ENCODE peak calls at places on chromosomes 2 and 18, in five cellular contexts. One of them, this sample, is unnamed.
A peak's percentile ranks its signal among the peaks of the same experiment; 100 is the strongest.

GRCh38 chr18:11901826-11902438 is 6.2 kb downstream of the MPPE1 start:
- DNase-seq in CD8-positive, alpha-beta T cell: no peak
- DNase-seq in RWPE2: no peak
- DNase-seq in right lobe of liver: no peak
- DNase-seq in GM12878: no peak
- DNase-seq in this sample: no peak

GRCh38 chr2:207136872-207137271 is 28.9 kb downstream of the KLF7 start:
- DNase-seq in CD8-positive, alpha-beta T cell: no peak
- DNase-seq in RWPE2: no peak
- DNase-seq in right lobe of liver: no peak
- DNase-seq in GM12878: no peak
- DNase-seq in this sample: no peak

GRCh38 chr2:45992021-45992745 is 305.0 kb upstream of the EPAS1 start:
- DNase-seq in CD8-positive, alpha-beta T cell: no peak
- DNase-seq in RWPE2: peak; percentile 78
- DNase-seq in right lobe of liver: peak; percentile 94
- DNase-seq in GM12878: no peak
- DNase-seq in this sample: peak; percentile 61

GRCh38 chr2:63192169-63192888 is 141.7 kb downstream of the OTX1 start:
- DNase-seq in CD8-positive, alpha-beta T cell: no peak
- DNase-seq in RWPE2: no peak
- DNase-seq in right lobe of liver: no peak
- DNase-seq in GM12878: no peak
- DNase-seq in this sample: no peak

GRCh38 chr2:181393472-181393871 is 63.7 kb upstream of the ITGA4 start:
- DNase-seq in CD8-positive, alpha-beta T cell: no peak
- DNase-seq in RWPE2: no peak
- DNase-seq in right lobe of liver: no peak
- DNase-seq in GM12878: no peak
- DNase-seq in this sample: no peak

GRCh38 chr2:109531896-109532727 is 81.7 kb downstream of the SEPTIN10 start:
- DNase-seq in CD8-positive, alpha-beta T cell: no peak
- DNase-seq in RWPE2: no peak
- DNase-seq in right lobe of liver: no peak
- DNase-seq in GM12878: no peak
- DNase-seq in this sample: no peak

GRCh38 chr2:83196225-83196624 is 1262.9 kb downstream of the SUCLG1 start:
- DNase-seq in CD8-positive, alpha-beta T cell: no peak
- DNase-seq in RWPE2: no peak
- DNase-seq in right lobe of liver: no peak
- DNase-seq in GM12878: no peak
- DNase-seq in this sample: no peak

GRCh38 chr2:215540646-215541045 is 104.8 kb upstream of the FN1 start:
- DNase-seq in CD8-positive, alpha-beta T cell: no peak
- DNase-seq in RWPE2: no peak
- DNase-seq in right lobe of liver: no peak
- DNase-seq in GM12878: no peak
- DNase-seq in this sample: no peak

GRCh38 chr2:151790689-151791088 is 37.5 kb downstream of the ARL5A start:
- DNase-seq in CD8-positive, alpha-beta T cell: no peak
- DNase-seq in RWPE2: no peak
- DNase-seq in right lobe of liver: no peak
- DNase-seq in GM12878: no peak
- DNase-seq in this sample: no peak
- H3K27me3 ChIP-seq in CD8-positive, alpha-beta T cell: no peaks in the 10 kb centered on the region
- H3K27me3 ChIP-seq in RWPE2: no peaks in the 10 kb centered on the region
- H3K27me3 ChIP-seq in right lobe of liver: no peaks in the 10 kb centered on the region
- H3K27me3 ChIP-seq in GM12878: no peaks in the 10 kb centered on the region
- H3K27me3 ChIP-seq in this sample: no peaks in the 10 kb centered on the region

DNA sequence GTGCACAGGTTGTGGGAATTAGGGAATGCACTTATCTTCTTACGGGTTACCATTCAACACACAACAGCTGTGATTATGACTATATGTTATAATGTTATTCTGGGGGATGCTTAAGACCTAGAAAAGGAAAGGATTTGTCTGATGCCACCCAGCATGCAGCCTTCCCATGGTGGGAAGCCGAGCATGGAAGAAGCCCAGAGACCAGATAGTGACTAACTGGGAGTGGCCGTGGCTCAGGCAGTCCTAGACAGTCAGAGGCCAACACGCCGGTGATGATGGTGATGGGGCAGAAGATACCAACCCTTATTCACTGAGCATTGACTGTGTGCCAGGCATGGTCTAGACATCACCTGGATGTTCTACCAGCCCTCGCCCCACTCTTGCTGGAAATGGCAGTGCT is 35.9 kb downstream of the CYRIA start:
- DNase-seq in CD8-positive, alpha-beta T cell: no peak
- DNase-seq in RWPE2: no peak
- DNase-seq in right lobe of liver: no peak
- DNase-seq in GM12878: no peak
- DNase-seq in this sample: no peak
- H3K4me1 ChIP-seq in CD8-positive, alpha-beta T cell: no peaks in the 10 kb centered on the region
- H3K4me1 ChIP-seq in RWPE2: no peaks in the 10 kb centered on the region
- H3K4me1 ChIP-seq in right lobe of liver: no peaks in the 10 kb centered on the region
- H3K4me1 ChIP-seq in GM12878: peaks cover 16% of the 10 kb centered on the region
- H3K4me1 ChIP-seq in this sample: peaks cover 21% of the 10 kb centered on the region

GRCh38 chr18:49668583-49669290 is 106.9 kb downstream of the LIPG start:
- DNase-seq in CD8-positive, alpha-beta T cell: no peak
- DNase-seq in RWPE2: no peak
- DNase-seq in right lobe of liver: no peak
- DNase-seq in GM12878: no peak
- DNase-seq in this sample: no peak

GRCh38 chr18:49667462-49667861 is 105.6 kb downstream of the LIPG start:
- DNase-seq in CD8-positive, alpha-beta T cell: no peak
- DNase-seq in RWPE2: no peak
- DNase-seq in right lobe of liver: no peak
- DNase-seq in GM12878: no peak
- DNase-seq in this sample: no peak

GRCh38 chr18:49666045-49666444 is 104.2 kb downstream of the LIPG start:
- DNase-seq in CD8-positive, alpha-beta T cell: no peak
- DNase-seq in RWPE2: no peak
- DNase-seq in right lobe of liver: no peak
- DNase-seq in GM12878: no peak
- DNase-seq in this sample: no peak

GRCh38 chr18:49672853-49673252 is 111.0 kb downstream of the LIPG start:
- DNase-seq in CD8-positive, alpha-beta T cell: no peak
- DNase-seq in RWPE2: no peak
- DNase-seq in right lobe of liver: no peak
- DNase-seq in GM12878: no peak
- DNase-seq in this sample: no peak

DNA sequence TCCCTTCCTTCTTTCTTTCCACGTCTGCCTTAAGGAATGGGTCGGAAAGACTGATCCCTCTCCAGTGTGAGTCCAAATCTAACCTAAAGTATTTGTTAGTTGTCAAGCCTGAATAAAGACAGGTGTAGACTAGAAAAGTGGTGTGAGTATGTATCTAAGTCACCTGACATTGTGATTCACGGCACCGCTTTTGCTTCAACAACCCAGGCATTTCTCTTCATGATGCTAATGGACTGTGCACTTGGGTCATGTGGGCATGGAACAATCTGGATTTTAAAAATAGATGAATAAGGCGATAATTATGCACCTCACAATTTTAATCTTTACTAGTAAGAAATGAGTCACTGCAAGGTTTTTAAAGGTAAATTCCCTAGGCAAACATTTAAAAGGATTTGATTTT is 107.5 kb downstream of the LIPG start:
- DNase-seq in CD8-positive, alpha-beta T cell: no peak
- DNase-seq in RWPE2: no peak
- DNase-seq in right lobe of liver: no peak
- DNase-seq in GM12878: no peak
- DNase-seq in this sample: no peak
- H3K27ac ChIP-seq in CD8-positive, alpha-beta T cell: no peak overlapping the region
- H3K27ac ChIP-seq in RWPE2: no peak overlapping the region
- H3K27ac ChIP-seq in right lobe of liver: no peak overlapping the region
- H3K27ac ChIP-seq in GM12878: no peak overlapping the region
- H3K27ac ChIP-seq in this sample: no peak overlapping the region

GRCh38 chr2:232519581-232519980 is 607 bp upstream of the PRSS56 start:
- DNase-seq in CD8-positive, alpha-beta T cell: no peak
- DNase-seq in RWPE2: no peak
- DNase-seq in right lobe of liver: no peak
- DNase-seq in GM12878: no peak
- DNase-seq in this sample: no peak
- H3K27me3 ChIP-seq in CD8-positive, alpha-beta T cell: peaks cover 22% of the 10 kb centered on the region
- H3K27me3 ChIP-seq in RWPE2: peaks cover 33% of the 10 kb centered on the region
- H3K27me3 ChIP-seq in right lobe of liver: peaks cover 14% of the 10 kb centered on the region
- H3K27me3 ChIP-seq in GM12878: peaks cover 3% of the 10 kb centered on the region
- H3K27me3 ChIP-seq in this sample: peaks cover 30% of the 10 kb centered on the region

GRCh38 chr18:35054401-35054800 is 13.2 kb downstream of the MAPRE2 start:
- DNase-seq in CD8-positive, alpha-beta T cell: no peak
- DNase-seq in RWPE2: no peak
- DNase-seq in right lobe of liver: no peak
- DNase-seq in GM12878: no peak
- DNase-seq in this sample: no peak
- H3K4me1 ChIP-seq in CD8-positive, alpha-beta T cell: peaks cover 40% of the 10 kb centered on the region
- H3K4me1 ChIP-seq in RWPE2: no peaks in the 10 kb centered on the region
- H3K4me1 ChIP-seq in right lobe of liver: peaks cover 3% of the 10 kb centered on the region
- H3K4me1 ChIP-seq in GM12878: peaks cover 13% of the 10 kb centered on the region
- H3K4me1 ChIP-seq in this sample: peaks cover 28% of the 10 kb centered on the region

GRCh38 chr2:85911097-85911496 is 22.3 kb upstream of the ST3GAL5 start:
- DNase-seq in CD8-positive, alpha-beta T cell: no peak
- DNase-seq in RWPE2: no peak
- DNase-seq in right lobe of liver: no peak
- DNase-seq in GM12878: no peak
- DNase-seq in this sample: no peak

GRCh38 chr2:85907671-85908157 is 18.9 kb upstream of the ST3GAL5 start:
- DNase-seq in CD8-positive, alpha-beta T cell: no peak
- DNase-seq in RWPE2: peak; percentile 93
- DNase-seq in right lobe of liver: no peak
- DNase-seq in GM12878: no peak
- DNase-seq in this sample: no peak

GRCh38 chr2:85906748-85907147 is 18.0 kb upstream of the ST3GAL5 start:
- DNase-seq in CD8-positive, alpha-beta T cell: no peak
- DNase-seq in RWPE2: no peak
- DNase-seq in right lobe of liver: no peak
- DNase-seq in GM12878: no peak
- DNase-seq in this sample: no peak

GRCh38 chr2:85909005-85909404 is 20.2 kb upstream of the ST3GAL5 start:
- DNase-seq in CD8-positive, alpha-beta T cell: no peak
- DNase-seq in RWPE2: no peak
- DNase-seq in right lobe of liver: no peak
- DNase-seq in GM12878: no peak
- DNase-seq in this sample: no peak

GRCh38 chr2:85908506-85908905 is 19.7 kb upstream of the ST3GAL5 start:
- DNase-seq in CD8-positive, alpha-beta T cell: no peak
- DNase-seq in RWPE2: no peak
- DNase-seq in right lobe of liver: no peak
- DNase-seq in GM12878: no peak
- DNase-seq in this sample: no peak
- H3K27ac ChIP-seq in CD8-positive, alpha-beta T cell: no peak overlapping the region
- H3K27ac ChIP-seq in RWPE2: peak overlapping the region; percentile 79
- H3K27ac ChIP-seq in right lobe of liver: no peak overlapping the region
- H3K27ac ChIP-seq in GM12878: no peak overlapping the region
- H3K27ac ChIP-seq in this sample: no peak overlapping the region

GRCh38 chr2:147325955-147326354 is 518.9 kb upstream of the ACVR2A start:
- DNase-seq in CD8-positive, alpha-beta T cell: no peak
- DNase-seq in RWPE2: no peak
- DNase-seq in right lobe of liver: no peak
- DNase-seq in GM12878: no peak
- DNase-seq in this sample: no peak

DNA sequence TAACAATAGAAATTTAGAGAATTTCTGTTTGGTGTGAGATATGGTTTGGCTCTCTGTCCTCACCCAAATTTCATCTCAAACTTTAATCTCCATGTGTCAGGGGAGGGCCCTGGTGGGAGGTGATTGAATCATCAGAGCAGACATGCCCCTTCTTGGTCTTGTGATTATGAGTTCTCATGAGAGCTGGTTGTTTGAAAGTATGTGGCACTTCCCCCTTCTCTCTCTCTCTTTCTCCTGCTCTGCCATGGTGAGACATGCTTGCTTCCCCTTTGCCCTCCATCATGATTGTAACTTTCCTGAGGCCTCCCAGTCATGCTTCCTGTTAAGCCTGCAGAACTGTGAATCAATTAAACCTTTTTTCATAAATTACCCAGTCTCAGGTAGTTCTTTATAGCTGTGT is 524.7 kb upstream of the ACVR2A start:
- DNase-seq in CD8-positive, alpha-beta T cell: no peak
- DNase-seq in RWPE2: no peak
- DNase-seq in right lobe of liver: no peak
- DNase-seq in GM12878: no peak
- DNase-seq in this sample: no peak
- H3K27me3 ChIP-seq in CD8-positive, alpha-beta T cell: no peaks in the 10 kb centered on the region
- H3K27me3 ChIP-seq in RWPE2: no peaks in the 10 kb centered on the region
- H3K27me3 ChIP-seq in right lobe of liver: no peaks in the 10 kb centered on the region
- H3K27me3 ChIP-seq in GM12878: no peaks in the 10 kb centered on the region
- H3K27me3 ChIP-seq in this sample: no peaks in the 10 kb centered on the region

DNA sequence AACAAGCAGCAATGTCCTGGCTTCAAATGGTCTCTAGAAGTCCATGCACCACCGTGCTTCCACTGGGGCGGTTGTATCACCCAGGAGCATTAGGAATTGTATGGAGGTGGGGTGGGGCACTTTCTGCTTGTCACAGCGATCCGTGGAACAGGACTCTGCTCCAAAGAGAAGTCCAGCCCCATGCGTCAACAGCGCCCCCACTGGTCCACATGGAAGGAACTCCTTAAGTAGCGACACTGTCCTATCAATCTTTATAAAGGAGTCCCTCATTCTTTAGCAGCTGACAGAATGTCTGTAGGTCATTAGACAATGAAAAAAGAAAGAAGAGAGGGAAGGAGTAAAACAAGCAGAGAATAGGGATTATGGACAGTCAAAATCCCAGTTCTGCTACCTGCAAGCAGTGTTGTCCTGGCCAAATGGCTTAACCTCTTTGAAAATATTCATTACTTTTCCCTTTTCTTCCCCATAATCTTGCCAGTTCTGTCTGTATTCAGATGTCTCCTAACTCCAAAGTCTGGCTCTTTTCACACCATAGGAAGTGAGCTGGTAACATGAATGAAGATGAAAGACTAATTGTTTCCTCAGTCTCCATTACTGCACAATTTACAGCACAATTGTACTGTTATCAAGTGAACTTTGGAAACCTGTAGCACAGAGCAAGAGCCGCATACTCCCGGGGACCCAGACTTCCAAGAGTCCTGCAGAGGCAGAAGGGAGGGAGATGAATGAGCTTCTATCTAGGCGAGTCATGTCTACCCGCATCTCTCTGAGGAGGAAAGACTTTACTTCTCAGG is 9.9 kb downstream of the NFE2L2 start:
- DNase-seq in CD8-positive, alpha-beta T cell: no peak
- DNase-seq in RWPE2: no peak
- DNase-seq in right lobe of liver: no peak
- DNase-seq in GM12878: no peak
- DNase-seq in this sample: no peak
- H3K4me1 ChIP-seq in CD8-positive, alpha-beta T cell: peaks cover 95% of the 10 kb centered on the region
- H3K4me1 ChIP-seq in RWPE2: peaks cover 65% of the 10 kb centered on the region
- H3K4me1 ChIP-seq in right lobe of liver: peaks cover 67% of the 10 kb centered on the region
- H3K4me1 ChIP-seq in GM12878: no peaks in the 10 kb centered on the region
- H3K4me1 ChIP-seq in this sample: peaks cover 99% of the 10 kb centered on the region

DNA sequence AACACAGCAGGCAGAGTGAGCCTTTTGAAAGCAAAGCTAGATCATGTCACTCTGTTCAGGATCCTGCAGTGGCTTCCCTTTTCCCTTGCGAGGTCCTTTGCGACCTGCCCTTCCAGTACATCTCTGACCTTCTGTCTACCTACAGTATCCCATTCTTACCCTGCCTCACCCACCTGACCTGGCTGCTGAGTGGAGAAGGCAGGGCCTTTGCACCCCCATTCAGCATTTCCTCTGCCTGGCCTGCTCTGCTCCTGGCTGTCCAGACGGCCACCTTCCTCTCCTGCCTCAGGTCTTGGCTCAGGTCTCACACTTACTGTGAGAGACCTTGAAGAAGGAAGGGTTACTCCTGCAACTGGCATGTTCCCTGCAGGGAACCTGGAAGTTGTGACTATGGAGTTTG is 77.4 kb downstream of the MAPRE2 start:
- DNase-seq in CD8-positive, alpha-beta T cell: no peak
- DNase-seq in RWPE2: no peak
- DNase-seq in right lobe of liver: no peak
- DNase-seq in GM12878: no peak
- DNase-seq in this sample: no peak
- H3K27ac ChIP-seq in CD8-positive, alpha-beta T cell: no peak overlapping the region
- H3K27ac ChIP-seq in RWPE2: no peak overlapping the region
- H3K27ac ChIP-seq in right lobe of liver: peak overlapping the region; percentile 92
- H3K27ac ChIP-seq in GM12878: no peak overlapping the region
- H3K27ac ChIP-seq in this sample: no peak overlapping the region

This sample was measured in left lung.